ENCODE peak calls at places on chromosomes 4 and X, in ten cellular contexts. W, T, I, N, S, R, K, F, B and L are unnamed samples.

GRCh38 chrX:117839544-117839943 is 277.1 kb downstream of the KLHL13 start:
- DNase-seq in W (no peak), T (no peak), I (no peak), N (no peak), S (no peak), R (peak), K (no peak), F (no peak), B (no peak), L (no peak)

GRCh38 chrX:65607070-65607742 is 60.2 kb upstream of the MSN start:
- DNase-seq in W (no peak), T (no peak), I (peak), N (no peak), S (no peak), R (peak), K (no peak), F (no peak), B (no peak), L (no peak)

GRCh38 chr4:133868856-133869255 is 332.7 kb downstream of the PABPC4L start:
- DNase-seq in W (no peak), T (no peak), I (no peak), N (no peak), S (no peak), R (no peak), K (no peak), F (no peak), B (no peak), L (no peak)

GRCh38 chr4:41146716-41147506 is 67.4 kb downstream of the APBB2 start:
- DNase-seq in W (no peak), T (no peak), I (peak), N (no peak), S (peak), R (no peak), K (no peak), F (no peak), B (no peak), L (no peak)

GRCh38 chrX:155682834-155683233 is 70.1 kb upstream of the TMLHE start:
- DNase-seq in W (no peak), T (no peak), I (no peak), N (no peak), S (no peak), R (no peak), K (no peak), F (no peak), B (no peak), L (no peak)

GRCh38 chr4:3786196-3786869 is 20.1 kb downstream of the ADRA2C start:
- DNase-seq in W (peak), T (peak), I (no peak), N (no peak), S (no peak), R (no peak), K (no peak), F (no peak), B (no peak), L (no peak)

GRCh38 chr4:106201373-106201772 is 114.6 kb downstream of the TBCK start:
- DNase-seq in W (no peak), T (no peak), I (no peak), N (no peak), S (no peak), R (no peak), K (no peak), F (no peak), B (no peak), L (peak)

GRCh38 chr4:90419124-90419711 is 292.0 kb downstream of the CCSER1 start:
- DNase-seq in W (no peak), T (no peak), I (peak), N (no peak), S (no peak), R (peak), K (no peak), F (no peak), B (no peak), L (peak)

GRCh38 chr4:73438582-73439215 is 2.7 kb downstream of the AFP start:
- DNase-seq in W (no peak), T (no peak), I (no peak), N (no peak), S (no peak), R (no peak), K (no peak), F (no peak), B (no peak), L (no peak)

GRCh38 chr4:140937866-140938265 is 181.7 kb upstream of the TBC1D9 start:
- DNase-seq in W (no peak), T (no peak), I (peak), N (no peak), S (no peak), R (no peak), K (no peak), F (no peak), B (no peak), L (no peak)

GRCh38 chr4:150302553-150302952 is 224.3 kb downstream of the DCLK2 start:
- DNase-seq in W (no peak), T (no peak), I (peak), N (peak), S (no peak), R (no peak), K (no peak), F (no peak), B (no peak), L (peak)

GRCh38 chr4:117941611-117942010 is 92.7 kb upstream of the NDST3 start:
- DNase-seq in W (no peak), T (peak), I (no peak), N (no peak), S (no peak), R (no peak), K (no peak), F (no peak), B (no peak), L (no peak)

GRCh38 chrX:153634832-153635231 is 12.2 kb upstream of the DUSP9 start:
- DNase-seq in W (no peak), T (peak), I (no peak), N (peak), S (no peak), R (no peak), K (no peak), F (no peak), B (no peak), L (no peak)

GRCh38 chr4:84470204-84470785 is 28.8 kb downstream of the NKX6-1 start:
- DNase-seq in W (no peak), T (no peak), I (no peak), N (no peak), S (no peak), R (peak), K (no peak), F (no peak), B (no peak), L (no peak)
- TF ChIP-seq CTCF in W (no peak), T (no peak), I (peak), N (no peak), S (no peak), R (peak), K (no peak), F (no peak), B (no peak), L (no peak)

DNA sequence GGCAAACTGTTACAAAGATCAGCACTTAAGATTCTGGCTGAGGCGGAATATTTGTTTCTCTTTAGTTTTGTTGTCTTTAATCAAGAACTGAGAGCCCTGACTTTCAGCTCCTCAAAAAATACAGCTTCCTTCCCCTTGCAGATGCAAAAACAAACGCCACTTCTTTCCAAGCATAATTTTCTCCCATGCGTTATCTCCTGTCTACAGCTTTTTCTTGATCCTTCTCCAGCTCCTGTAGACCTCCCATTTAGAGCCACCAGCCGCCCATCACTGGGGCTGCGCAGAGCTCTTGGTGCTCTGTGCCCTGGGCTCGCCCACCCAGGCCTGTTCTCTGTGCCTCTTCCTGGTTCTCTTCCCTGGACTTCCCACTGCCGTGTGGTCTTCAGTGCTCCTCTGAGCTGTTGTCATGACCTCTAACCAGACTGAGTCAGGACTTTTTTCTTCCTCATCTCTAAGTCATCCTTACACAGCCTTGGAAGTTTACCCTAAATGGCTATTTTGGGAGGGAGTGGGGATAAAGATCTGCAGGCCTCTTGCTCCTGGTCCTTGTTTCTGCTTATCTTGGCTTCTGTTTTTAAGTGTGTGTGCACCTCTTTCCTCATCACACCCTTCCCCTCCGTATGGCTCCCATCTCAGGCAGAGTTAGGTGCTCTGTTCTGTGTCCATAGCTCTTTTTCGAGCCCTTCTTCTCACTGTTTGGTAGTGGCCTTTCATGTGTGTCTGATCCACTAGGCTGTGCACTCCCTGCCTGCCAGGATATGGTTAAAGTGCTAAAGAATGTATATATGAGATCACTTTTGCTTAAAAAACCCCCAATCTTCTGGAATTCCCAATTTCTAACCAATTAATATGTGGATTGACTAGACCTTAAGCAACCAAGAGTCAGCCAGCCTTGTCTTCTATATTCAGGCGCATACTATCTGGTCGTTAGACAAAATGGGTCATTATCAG is 122.5 kb downstream of the PTTG2 start:
- DNase-seq in W (no peak), T (peak), I (peak), N (no peak), S (no peak), R (no peak), K (no peak), F (no peak), B (no peak), L (no peak)
- TF ChIP-seq CTCF in W (no peak), T (no peak), I (no peak), N (no peak), S (no peak), R (no peak), K (no peak), F (no peak), B (no peak), L (no peak)

GRCh38 chr4:33649015-33649414 is 2595.3 kb downstream of the ARAP2 start:
- DNase-seq in W (no peak), T (no peak), I (peak), N (no peak), S (no peak), R (no peak), K (no peak), F (no peak), B (no peak), L (no peak)
- TF ChIP-seq CTCF in W (peak), T (no peak), I (peak), N (no peak), S (no peak), R (no peak), K (no peak), F (no peak), B (no peak), L (peak)

DNA sequence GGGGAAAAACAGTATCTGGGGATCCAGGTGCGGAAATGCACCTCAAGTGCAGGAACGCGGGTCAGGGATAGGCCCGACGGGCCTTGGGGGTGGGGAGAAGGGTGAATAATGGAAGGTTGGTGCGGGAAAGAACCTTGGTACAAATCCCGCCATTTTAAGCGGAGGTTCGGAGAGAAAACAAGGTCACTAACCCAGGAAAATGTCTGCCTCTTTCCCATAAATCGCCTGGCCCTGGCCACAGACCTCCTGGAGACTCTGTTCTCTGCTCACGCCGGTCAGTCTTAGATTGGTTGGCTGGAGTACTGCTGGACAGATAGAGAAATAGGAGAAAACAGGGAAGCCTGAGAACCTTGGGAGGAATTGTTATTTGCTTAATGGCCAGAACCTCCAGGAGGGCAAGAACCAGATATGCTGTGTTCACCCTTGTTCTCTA is 897 bp upstream of the FBXL5 start:
- DNase-seq in W (peak), T (no peak), I (peak), N (no peak), S (no peak), R (no peak), K (no peak), F (no peak), B (no peak), L (no peak)
- TF ChIP-seq CTCF in W (no peak), T (no peak), I (no peak), N (no peak), S (no peak), R (no peak), K (no peak), F (no peak), B (no peak), L (no peak)

GRCh38 chr4:7917669-7918068 is 22.0 kb downstream of the AFAP1 start:
- DNase-seq in W (no peak), T (no peak), I (no peak), N (no peak), S (no peak), R (no peak), K (no peak), F (no peak), B (no peak), L (no peak)
- TF ChIP-seq CTCF in W (no peak), T (no peak), I (no peak), N (no peak), S (no peak), R (no peak), K (no peak), F (no peak), B (no peak), L (no peak)

GRCh38 chr4:123896446-123897071 is 500.0 kb downstream of the SPRY1 start:
- DNase-seq in W (no peak), T (no peak), I (peak), N (no peak), S (no peak), R (no peak), K (no peak), F (no peak), B (no peak), L (no peak)
- TF ChIP-seq CTCF in W (no peak), T (no peak), I (no peak), N (no peak), S (no peak), R (no peak), K (no peak), F (no peak), B (no peak), L (no peak)